ENCODE peak calls at places on chromosomes 2 and 18, in four cellular contexts. K is nucleus accumbens, I is small intestine, C is AG08396. Y is an unnamed sample.
A peak's percentile ranks its signal among the peaks of the same experiment; 100 is the strongest.

GRCh38 chr2:188028739-188029138 is 262.9 kb upstream of the GULP1 start:
- DNase-seq in K (no peak), I (no peak), C (no peak), Y (no peak)

GRCh38 chr2:13543550-13543949 is 826.8 kb downstream of the TRIB2 start:
- DNase-seq in K (no peak), I (no peak), C (no peak), Y (no peak)

GRCh38 chr2:113780472-113780871 is 24.0 kb upstream of the SLC35F5 start:
- DNase-seq in K (no peak), I (peak; percentile 21), C (no peak), Y (no peak)

GRCh38 chr2:16640024-16640423 is 25.6 kb downstream of the CYRIA start:
- DNase-seq in K (no peak), I (no peak), C (no peak), Y (no peak)

GRCh38 chr2:43019536-43020183 is 206.7 kb downstream of the ZFP36L2 start:
- DNase-seq in K (no peak), I (no peak), C (no peak), Y (no peak)

GRCh38 chr2:212979046-212979612 is 172.3 kb downstream of the IKZF2 start:
- DNase-seq in K (no peak), I (no peak), C (no peak), Y (no peak)

GRCh38 chr18:62974928-62975675 is 259.8 kb downstream of the PHLPP1 start:
- DNase-seq in K (no peak), I (no peak), C (no peak), Y (no peak)

GRCh38 chr2:228545749-228546148 is 364.3 kb upstream of the SPHKAP start:
- DNase-seq in K (no peak), I (no peak), C (no peak), Y (no peak)

GRCh38 chr2:186480991-186481390 is 5.1 kb upstream of the ZC3H15 start:
- DNase-seq in K (no peak), I (no peak), C (no peak), Y (no peak)

GRCh38 chr2:18118703-18119102 is 240.2 kb downstream of the KCNS3 start:
- DNase-seq in K (no peak), I (peak; percentile 2), C (peak; percentile 42), Y (peak; percentile 72)

GRCh38 chr18:35581555-35582309 is at the start of gene GALNT1:
- DNase-seq in K (no peak), I (peak; percentile 20), C (peak; percentile 70), Y (no peak)

GRCh38 chr18:76805221-76805620 is 17.1 kb upstream of the ZNF236 start:
- DNase-seq in K (no peak), I (peak; percentile 9), C (peak; percentile 41), Y (no peak)

GRCh38 chr2:144630459-144631215 is 110.7 kb upstream of the ZEB2 start:
- DNase-seq in K (no peak), I (no peak), C (no peak), Y (no peak)

GRCh38 chr2:29920130-29920577 is 1.2 kb downstream of the ALK start:
- DNase-seq in K (peak; percentile 37), I (no peak), C (peak; percentile 64), Y (no peak)